ENCODE peak calls at places on chromosomes 3 and 15, in seven cellular contexts. B is heart right ventricle, E is spleen, I is GM23338, Z is left lung, V is SK-N-SH, W is sigmoid colon. Y is an unnamed sample. For H3K4me1, the result is how much of the 10 kb centered on the place peaks cover.

GRCh38 chr3:150097588-150097890 is 126.8 kb upstream of the PFN2 start:
- DNase-seq in E (no peak), V (no peak), Z (no peak), W (no peak), B (no peak), I (no peak), Y (no peak)

GRCh38 chr15:88729581-88729980 is 73.7 kb upstream of the ACAN start:
- DNase-seq in W (no peak), E (no peak), I (no peak), Z (no peak), V (no peak), B (no peak), Y (no peak)

GRCh38 chr3:41088882-41089281 is 110.4 kb upstream of the CTNNB1 start:
- DNase-seq in Z (no peak), V (no peak), E (no peak), B (no peak), I (no peak), W (no peak), Y (no peak)

GRCh38 chr3:24730173-24730572 is 235.5 kb upstream of the THRB start:
- DNase-seq in I (no peak), Z (no peak), V (no peak), E (no peak), W (no peak), B (no peak), Y (no peak)

GRCh38 chr3:80697291-80697690 is 929.5 kb upstream of the ROBO1 start:
- DNase-seq in I (no peak), V (no peak), B (no peak), E (no peak), W (no peak), Z (no peak), Y (no peak)

GRCh38 chr3:151178208-151178845 is 24.7 kb downstream of the GPR171 start:
- DNase-seq in B (no peak), Z (no peak), V (no peak), E (no peak), I (no peak), W (no peak), Y (no peak)

GRCh38 chr3:23748398-23749110 is 57.2 kb upstream of the UBE2E1 start:
- DNase-seq in B (no peak), I (no peak), E (no peak), Z (no peak), W (no peak), V (no peak), Y (no peak)

GRCh38 chr3:172467170-172467824 is 19.0 kb upstream of the GHSR start:
- DNase-seq in Z (no peak), V (no peak), B (no peak), W (no peak), I (no peak), E (no peak), Y (no peak)

GRCh38 chr15:72916939-72917338 is 133.4 kb upstream of the ADPGK start:
- DNase-seq in I (no peak), Z (no peak), V (no peak), E (no peak), B (no peak), W (no peak), Y (no peak)

GRCh38 chr3:72475258-72476138 is 372.7 kb downstream of the SHQ1 start:
- DNase-seq in B (no peak), I (no peak), V (no peak), W (no peak), Z (no peak), E (no peak), Y (no peak)

GRCh38 chr3:43478380-43478779 is 143.4 kb downstream of the ANO10 start:
- DNase-seq in V (no peak), W (no peak), E (no peak), Z (no peak), I (no peak), B (no peak), Y (no peak)

GRCh38 chr3:195441476-195441970 is 1.3 kb downstream of the ACAP2 start:
- DNase-seq in I (no peak), V (peak), Z (no peak), E (no peak), B (no peak), W (no peak), Y (no peak)

GRCh38 chr3:153159771-153160397 is 2.1 kb upstream of the RAP2B start:
- DNase-seq in Z (no peak), V (no peak), B (no peak), I (no peak), E (peak), W (no peak), Y (no peak)

GRCh38 chr3:150035910-150036661 is 65.4 kb upstream of the PFN2 start:
- DNase-seq in I (no peak), Z (no peak), E (no peak), W (no peak), V (no peak), B (no peak), Y (no peak)

GRCh38 chr15:72785452-72786243 is 2.1 kb upstream of the ADPGK start:
- DNase-seq in E (no peak), I (no peak), W (no peak), V (no peak), B (no peak), Z (peak), Y (no peak)

GRCh38 chr15:92232876-92233275 is 160.8 kb upstream of the ST8SIA2 start:
- DNase-seq in W (no peak), Z (no peak), E (no peak), B (no peak), V (no peak), I (no peak), Y (no peak)

GRCh38 chr15:67065531-67066005 is at the start of gene SMAD3:
- DNase-seq in E (peak), V (peak), W (peak), I (peak), Z (peak), B (peak), Y (peak)

GRCh38 chr15:78438595-78439285 is 724 bp downstream of the IREB2 start:
- DNase-seq in E (no peak), V (peak), Z (no peak), B (no peak), I (peak), W (no peak), Y (no peak)

GRCh38 chr15:44153352-44153751 is 41.7 kb downstream of the FRMD5 start:
- DNase-seq in I (no peak), B (no peak), Z (no peak), E (no peak), W (no peak), V (no peak), Y (no peak)

GRCh38 chr15:59501531-59502113 is 63.6 kb downstream of the FAM81A start:
- DNase-seq in W (no peak), I (peak), V (peak), B (no peak), E (no peak), Z (no peak), Y (no peak)

DNA sequence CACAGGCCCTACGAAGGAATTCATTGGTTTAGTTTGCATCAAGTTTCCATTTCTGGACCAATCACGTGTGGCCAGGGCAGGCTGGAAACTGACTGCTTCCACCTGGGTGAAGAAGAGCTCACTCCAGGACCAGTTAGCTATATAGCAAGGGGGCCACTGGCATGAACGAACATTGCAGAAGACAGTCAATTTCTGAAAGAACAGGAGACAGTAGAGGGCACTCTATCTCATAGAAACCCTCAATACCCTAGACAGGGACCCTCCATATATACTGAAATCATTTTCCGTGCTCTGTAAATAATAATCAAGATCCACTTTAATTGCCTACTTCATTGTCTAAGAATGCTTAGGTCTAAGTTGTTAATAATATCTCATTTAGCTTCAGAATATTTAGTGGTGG is 215.6 kb downstream of the CADPS start:
- DNase-seq in B (no peak), E (no peak), W (no peak), V (no peak), I (peak), Z (no peak), Y (no peak)
- TF ChIP-seq CTCF in B (no peak), E (no peak), W (no peak), V (peak), I (peak), Z (no peak), Y (no peak)

GRCh38 chr3:82259994-82260393 is 498.5 kb upstream of the GBE1 start:
- DNase-seq in E (no peak), V (no peak), W (no peak), B (no peak), I (no peak), Z (no peak), Y (no peak)
- H3K4me1 ChIP-seq in E (under half), V (under half), W (under half), B (under half), I (under half), Z (under half), Y (under half)

DNA sequence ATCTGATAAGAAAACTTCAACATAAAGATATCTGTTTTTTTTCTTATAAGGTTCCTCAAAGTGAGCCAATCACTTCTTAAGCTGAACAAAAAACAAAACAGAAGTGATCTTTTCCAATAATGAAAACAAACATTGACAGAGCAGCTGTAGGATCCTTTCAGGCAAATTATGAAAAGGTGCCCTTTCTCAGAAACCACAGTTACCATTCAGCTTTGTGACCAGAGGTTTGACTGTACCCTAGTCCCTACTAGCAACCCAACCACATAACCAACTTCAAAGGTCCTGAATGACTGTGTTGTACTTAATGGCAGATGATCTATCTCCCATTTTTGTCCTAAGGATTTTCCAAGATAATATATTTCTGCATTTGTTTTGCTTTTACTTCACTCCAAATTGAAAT is 39.4 kb upstream of the CCR2 start:
- DNase-seq in I (no peak), V (no peak), W (no peak), B (no peak), Z (no peak), E (no peak), Y (no peak)
- H3K27ac ChIP-seq in I (no peak), V (no peak), W (no peak), B (no peak), Z (no peak), E (no peak), Y (no peak)

GRCh38 chr3:18386274-18386673 is 38.9 kb downstream of the SATB1 start:
- DNase-seq in E (no peak), I (no peak), B (no peak), V (no peak), Z (no peak), W (no peak), Y (no peak)

GRCh38 chr3:18389108-18389733 is 35.9 kb downstream of the SATB1 start:
- DNase-seq in E (no peak), V (peak), I (peak), B (no peak), Z (no peak), W (no peak), Y (no peak)

GRCh38 chr3:18393906-18394305 is 31.2 kb downstream of the SATB1 start:
- DNase-seq in Z (no peak), V (no peak), W (no peak), I (no peak), E (no peak), B (no peak), Y (no peak)

GRCh38 chr3:18394384-18394995 is 30.6 kb downstream of the SATB1 start:
- DNase-seq in E (no peak), W (no peak), I (no peak), V (no peak), B (no peak), Z (peak), Y (no peak)

DNA sequence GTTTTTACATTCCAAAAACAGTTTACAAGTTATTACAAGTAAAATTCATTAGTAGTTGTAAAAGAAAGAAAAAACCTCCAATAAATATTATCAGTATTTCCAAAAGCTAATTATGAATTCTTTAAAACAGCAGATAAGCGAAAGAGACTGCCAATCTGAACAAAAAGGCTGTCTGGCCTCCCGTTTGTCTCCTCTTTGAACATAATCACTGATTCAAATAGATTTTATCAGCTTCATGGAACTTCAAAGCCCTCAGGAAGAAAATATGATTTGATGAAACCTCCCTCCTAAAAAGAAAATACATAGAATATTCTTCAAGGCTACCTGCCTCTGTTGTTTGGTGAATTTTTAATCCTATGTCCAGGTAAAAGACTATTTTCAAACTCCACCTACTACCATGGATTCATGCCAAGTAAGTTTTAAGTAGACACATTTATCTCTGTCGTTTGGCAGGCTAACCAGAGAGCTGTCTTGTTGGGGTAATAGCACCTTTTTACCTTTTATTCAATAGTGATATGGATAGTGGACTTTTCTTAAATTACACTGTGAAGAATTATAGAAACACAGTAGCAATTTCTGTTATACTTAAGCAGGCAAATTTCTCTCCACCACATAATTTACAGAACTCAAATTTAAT is 35.0 kb downstream of the SATB1 start:
- DNase-seq in W (no peak), I (no peak), Z (no peak), V (peak), E (no peak), B (no peak), Y (no peak)
- TF ChIP-seq CTCF in W (no peak), I (no peak), Z (no peak), V (no peak), E (no peak), B (no peak), Y (no peak)